ENCODE peak calls at places on chromosomes 13 and 19, in seven cellular contexts. Q is neuronal stem cell, Z is brain microvascular endothelial cell, D is heart right ventricle, O is neural progenitor cell, S is aorta, P is tibial artery. C is an unnamed sample. For H3K36me3, the result is how much of the 10 kb centered on the place peaks cover.

GRCh38 chr13:51945149-51945548 is 66.1 kb downstream of the ATP7B start:
- DNase-seq in P (no peak), D (no peak), S (no peak), Z (no peak), O (no peak), Q (no peak), C (no peak)

GRCh38 chr19:20271215-20271926 is 104.4 kb downstream of the ZNF486 start:
- DNase-seq in P (no peak), S (no peak), Q (no peak), D (no peak), O (no peak), Z (no peak), C (no peak)

GRCh38 chr13:54133721-54134120 is 1105.1 kb downstream of the OLFM4 start:
- DNase-seq in S (no peak), Q (no peak), O (no peak), Z (no peak), D (no peak), P (no peak), C (no peak)

GRCh38 chr13:72651196-72651595 is 76.2 kb downstream of the MZT1 start:
- DNase-seq in P (no peak), D (no peak), Z (peak), O (peak), Q (peak), S (no peak), C (no peak)

GRCh38 chr13:36920612-36921185 is 661 bp upstream of the SMAD9 start:
- DNase-seq in P (no peak), Q (no peak), O (peak), D (no peak), Z (no peak), S (no peak), C (no peak)

GRCh38 chr19:1455336-1456120 is 5.6 kb downstream of the APC2 start:
- DNase-seq in Q (no peak), Z (peak), P (no peak), D (no peak), S (no peak), O (peak), C (peak)

GRCh38 chr19:10292789-10293636 is 3.3 kb downstream of the ICAM5 start:
- DNase-seq in O (peak), D (no peak), Q (no peak), S (no peak), Z (no peak), P (no peak), C (no peak)

GRCh38 chr13:63297162-63297561 is 1881.5 kb upstream of the PCDH20 start:
- DNase-seq in O (no peak), Q (no peak), Z (no peak), P (no peak), D (no peak), S (no peak), C (no peak)

GRCh38 chr13:46622013-46622917 is 69.3 kb downstream of the LRCH1 start:
- DNase-seq in Z (no peak), O (no peak), Q (no peak), S (no peak), P (no peak), D (no peak), C (no peak)

GRCh38 chr19:18856385-18857126 is 24.8 kb downstream of the UPF1 start:
- DNase-seq in Z (peak), D (no peak), Q (no peak), O (peak), S (no peak), P (no peak), C (no peak)

GRCh38 chr13:27379694-27380596 is 44.5 kb upstream of the GTF3A start:
- DNase-seq in S (peak), P (peak), Q (peak), O (peak), D (peak), Z (peak), C (no peak)

GRCh38 chr13:24050292-24050711 is 110.2 kb upstream of the SPATA13 start:
- DNase-seq in Q (no peak), S (peak), Z (peak), O (no peak), P (peak), D (peak), C (peak)

GRCh38 chr13:70034280-70034679 is 73.3 kb upstream of the ATXN8OS start:
- DNase-seq in Z (no peak), O (no peak), Q (no peak), D (no peak), S (no peak), P (no peak), C (no peak)

GRCh38 chr13:94858856-94859811 is 146.8 kb upstream of the SOX21 start:
- DNase-seq in Q (no peak), Z (peak), S (peak), P (peak), D (peak), O (peak), C (no peak)

GRCh38 chr19:1396019-1396767 is 5.1 kb downstream of the GAMT start:
- DNase-seq in S (no peak), P (no peak), Z (no peak), Q (no peak), O (no peak), D (no peak), C (no peak)

GRCh38 chr13:83162493-83162892 is 719.8 kb downstream of the SLITRK1 start:
- DNase-seq in Q (no peak), P (no peak), Z (no peak), O (peak), S (no peak), D (no peak), C (no peak)

GRCh38 chr13:98443800-98444325 is 133.0 kb downstream of the STK24 start:
- DNase-seq in D (no peak), P (no peak), S (no peak), O (no peak), Z (no peak), Q (no peak), C (no peak)

GRCh38 chr13:91381371-91381770 is 17.1 kb upstream of the GPC5 start:
- DNase-seq in Z (peak), Q (no peak), D (no peak), P (no peak), S (no peak), O (peak), C (no peak)

GRCh38 chr19:17183858-17184271 is 31.3 kb upstream of the USE1 start:
- DNase-seq in D (no peak), Z (no peak), P (no peak), S (no peak), Q (no peak), O (no peak), C (no peak)

GRCh38 chr13:25253702-25254101 is 33.6 kb downstream of the MTMR6 start:
- DNase-seq in Q (no peak), P (no peak), D (no peak), S (no peak), Z (no peak), O (no peak), C (no peak)

GRCh38 chr19:19074172-19074905 is 10.5 kb downstream of the SLC25A42 start:
- DNase-seq in Q (no peak), O (no peak), D (no peak), P (no peak), S (no peak), Z (no peak), C (no peak)

GRCh38 chr19:30371157-30371845 is 883 bp upstream of the ZNF536 start:
- DNase-seq in P (no peak), D (no peak), Z (no peak), S (no peak), O (no peak), Q (no peak), C (no peak)

GRCh38 chr13:98842858-98843481 is 90.5 kb upstream of the SLC15A1 start:
- DNase-seq in Z (peak), P (peak), S (peak), O (peak), Q (peak), D (peak), C (no peak)

GRCh38 chr13:97300871-97301270 is 78.7 kb downstream of the MBNL2 start:
- DNase-seq in O (no peak), D (no peak), Z (no peak), Q (no peak), S (no peak), P (no peak), C (no peak)

GRCh38 chr13:72025836-72026235 is 158.8 kb upstream of the DACH1 start:
- DNase-seq in O (no peak), D (no peak), P (no peak), Z (no peak), Q (no peak), S (no peak), C (no peak)

GRCh38 chr13:97002581-97002980 is 8.3 kb upstream of the OXGR1 start:
- DNase-seq in Z (peak), S (no peak), D (no peak), P (no peak), O (no peak), Q (no peak), C (no peak)

GRCh38 chr13:111506621-111507020 is 186.2 kb downstream of the TEX29 start:
- DNase-seq in O (no peak), Q (no peak), Z (no peak), S (no peak), P (no peak), D (no peak), C (peak)

GRCh38 chr13:74158028-74158427 is 23.8 kb upstream of the KLF12 start:
- DNase-seq in Z (no peak), P (no peak), S (no peak), D (peak), Q (no peak), O (peak), C (no peak)

GRCh38 chr13:68810660-68811059 is 1297.0 kb upstream of the ATXN8OS start:
- DNase-seq in P (no peak), S (no peak), O (peak), Z (no peak), Q (peak), D (no peak), C (no peak)

GRCh38 chr19:57441979-57442752 is 7.0 kb downstream of the ZNF749 start:
- DNase-seq in P (no peak), Z (no peak), D (no peak), Q (no peak), O (no peak), S (no peak), C (no peak)
- H3K36me3 ChIP-seq in P (half or more), Z (under half), D (under half), Q (half or more), O (under half), S (under half), C (under half)

DNA sequence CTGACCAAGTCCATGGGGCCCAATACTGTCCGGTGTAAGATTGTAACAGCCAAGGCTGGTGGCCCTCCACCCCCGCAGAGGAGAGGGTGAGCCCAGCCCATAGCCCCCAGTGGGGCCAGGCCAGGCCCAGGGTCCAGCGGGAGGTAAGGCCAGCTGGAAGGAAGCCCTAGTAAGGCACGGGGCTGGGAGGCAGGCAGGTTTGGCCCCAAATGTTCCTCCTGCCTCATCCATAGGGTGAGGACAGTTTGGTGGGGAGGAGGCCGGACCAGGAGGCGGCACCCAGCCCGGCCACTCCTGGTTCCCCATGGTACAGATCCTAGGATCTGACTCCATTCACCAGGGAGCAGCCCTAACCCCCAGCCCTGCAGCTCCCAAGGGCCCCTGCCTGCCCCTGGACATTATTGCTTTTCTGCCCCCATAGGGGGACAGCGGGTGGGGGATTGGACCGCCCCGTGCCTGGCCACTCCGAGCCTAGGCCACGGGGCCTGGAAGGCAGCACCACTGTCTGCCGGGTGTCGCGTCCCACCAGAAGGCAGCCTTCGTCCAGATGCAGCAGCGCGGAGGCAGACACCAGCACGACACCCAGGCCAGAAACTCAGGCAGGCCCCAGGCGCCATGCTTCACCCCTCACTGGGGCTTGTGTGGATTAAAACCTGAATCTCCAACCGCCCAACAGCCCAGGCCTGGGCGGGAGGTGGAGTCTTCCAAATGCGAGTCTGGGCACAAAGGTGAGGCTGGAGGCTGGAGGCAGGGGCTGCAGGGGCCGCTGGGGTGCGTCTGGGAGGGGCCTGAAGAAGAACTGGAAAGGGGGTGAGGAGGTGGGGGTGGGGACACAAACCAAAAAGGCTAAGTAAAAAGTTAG is 6.7 kb upstream of the CCNP start:
- DNase-seq in Q (no peak), O (no peak), D (no peak), Z (no peak), S (no peak), P (no peak), C (no peak)
- H3K36me3 ChIP-seq in Q (under half), O (under half), D (under half), Z (under half), S (under half), P (half or more), C (under half)

GRCh38 chr19:24065865-24066604 is 21.0 kb upstream of the ZNF254 start:
- DNase-seq in P (no peak), Z (no peak), Q (no peak), S (no peak), D (no peak), O (no peak), C (no peak)
- H3K36me3 ChIP-seq in P (under half), Z (under half), Q (half or more), S (under half), D (under half), O (under half), C (under half)

DNA sequence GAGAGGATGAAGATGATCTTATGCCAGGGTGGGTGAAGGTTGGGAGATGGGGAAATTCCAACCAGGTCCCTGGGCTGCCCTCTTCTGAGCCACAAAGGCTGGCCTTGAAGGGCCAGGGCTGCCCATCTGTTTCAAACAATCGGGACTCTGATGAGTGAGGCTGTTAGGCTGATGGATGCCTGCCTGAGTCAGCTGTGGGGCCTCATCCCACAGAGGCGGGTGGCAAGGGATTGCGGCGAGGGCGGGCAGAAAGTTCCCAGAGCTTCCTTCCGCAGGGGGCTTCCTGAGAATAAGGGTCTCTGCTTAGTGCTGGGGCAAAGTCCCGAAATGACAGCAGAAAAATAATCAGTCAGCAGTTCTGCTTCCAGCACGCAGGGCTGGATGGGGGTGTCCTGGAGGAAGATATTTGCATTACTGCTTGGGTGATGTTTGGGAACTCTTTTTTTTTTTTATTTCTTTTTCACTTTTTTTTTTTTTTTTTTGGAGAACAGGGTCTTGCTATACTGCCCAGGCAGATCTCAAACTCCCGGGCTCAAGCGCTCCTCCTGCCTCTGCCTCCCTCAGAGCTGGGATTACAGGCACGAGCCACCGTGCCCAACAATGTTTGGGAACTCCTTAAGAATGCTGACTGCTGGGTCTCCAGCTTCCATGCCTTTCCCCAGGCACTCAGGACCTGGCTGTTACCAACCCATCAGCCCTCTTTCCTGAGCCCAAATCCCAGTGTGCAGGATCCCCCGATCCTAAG is 14.1 kb downstream of the SH3GL1 start:
- DNase-seq in D (no peak), Q (no peak), Z (no peak), O (no peak), S (no peak), P (no peak), C (no peak)
- H3K36me3 ChIP-seq in D (under half), Q (under half), Z (under half), O (under half), S (under half), P (under half), C (under half)

GRCh38 chr19:47371269-47371668 is 22.2 kb downstream of the DHX34 start:
- DNase-seq in P (no peak), S (no peak), Q (no peak), O (no peak), D (no peak), Z (no peak), C (no peak)
- H3K36me3 ChIP-seq in P (half or more), S (under half), Q (half or more), O (under half), D (half or more), Z (under half), C (under half)

GRCh38 chr13:30698488-30699005 is 36.8 kb upstream of the ALOX5AP start:
- DNase-seq in S (no peak), Z (no peak), P (peak), D (no peak), Q (no peak), O (no peak), C (no peak)

GRCh38 chr13:30698023-30698422 is 37.3 kb upstream of the ALOX5AP start:
- DNase-seq in P (peak), Q (no peak), S (no peak), D (no peak), Z (peak), O (no peak), C (no peak)

GRCh38 chr13:30700364-30700763 is 35.0 kb upstream of the ALOX5AP start:
- DNase-seq in D (no peak), P (no peak), O (no peak), Z (no peak), Q (no peak), S (no peak), C (no peak)

GRCh38 chr13:30696278-30697176 is 38.8 kb upstream of the ALOX5AP start:
- DNase-seq in S (peak), D (no peak), O (no peak), Z (no peak), P (peak), Q (no peak), C (no peak)

DNA sequence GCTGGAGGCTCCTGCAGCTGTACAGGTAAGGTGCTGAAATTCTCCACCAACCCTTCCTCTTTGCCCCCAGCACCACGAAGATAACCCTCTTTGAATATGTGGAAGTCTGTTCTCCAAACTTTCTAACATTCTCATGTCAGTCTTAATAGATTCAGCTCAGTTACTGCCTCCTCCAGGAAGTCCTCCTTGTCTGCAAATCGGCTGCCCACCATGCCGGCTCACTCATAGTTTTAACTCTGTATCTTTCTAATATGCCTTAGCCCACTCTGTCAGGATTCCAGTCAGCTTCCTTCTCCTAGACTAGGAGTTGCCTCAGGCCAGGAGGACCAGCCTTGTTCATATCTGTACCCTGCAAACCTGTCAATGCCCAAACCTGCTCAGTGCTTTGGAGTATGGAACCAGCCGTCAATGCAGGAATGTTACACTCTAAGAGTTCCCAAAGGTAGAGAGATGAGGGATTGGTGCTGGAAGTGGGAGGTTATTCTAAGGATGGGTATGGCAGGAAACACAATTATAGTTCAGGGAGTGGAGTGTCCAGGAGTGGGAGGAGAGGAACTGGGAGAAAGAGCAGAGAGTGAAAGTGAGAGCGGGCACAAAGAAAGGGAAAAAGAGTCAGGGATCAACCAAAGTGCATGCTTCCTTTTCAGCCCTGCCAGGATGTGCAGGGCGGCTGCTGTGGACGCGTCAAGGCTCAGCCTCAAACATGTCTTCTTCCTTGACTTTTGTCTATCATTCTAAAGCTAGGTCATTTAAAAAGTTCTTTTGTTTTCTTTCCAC is 38.0 kb upstream of the ALOX5AP start:
- DNase-seq in O (no peak), S (no peak), Q (no peak), Z (no peak), D (no peak), P (peak), C (no peak)
- H3K36me3 ChIP-seq in O (under half), S (under half), Q (under half), Z (under half), D (under half), P (under half), C (under half)

DNA sequence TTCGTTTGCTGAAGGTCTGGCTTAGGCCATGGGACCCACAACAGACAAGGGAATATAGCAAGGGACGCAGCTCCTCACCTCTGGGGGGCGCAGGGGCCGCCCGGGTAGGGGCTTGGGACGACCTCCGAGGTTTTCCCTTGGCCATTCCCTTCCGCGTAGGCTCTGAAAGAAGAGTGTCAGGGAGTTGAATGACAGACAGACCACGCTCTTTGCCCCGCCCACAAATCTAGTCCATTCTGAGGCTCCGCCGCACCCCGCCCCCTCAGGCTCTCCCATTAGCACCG is 11.4 kb upstream of the ZNF414 start:
- DNase-seq in S (no peak), Z (no peak), O (no peak), Q (peak), D (no peak), P (no peak), C (no peak)
- H3K36me3 ChIP-seq in S (under half), Z (under half), O (under half), Q (under half), D (under half), P (under half), C (under half)

GRCh38 chr19:13115936-13116281 is 631 bp downstream of the TRMT1 start:
- DNase-seq in S (no peak), D (no peak), Z (no peak), Q (no peak), P (no peak), O (peak), C (no peak)

GRCh38 chr19:13110099-13110610 is 6.4 kb downstream of the TRMT1 start:
- DNase-seq in O (no peak), D (no peak), S (no peak), Q (no peak), Z (no peak), P (no peak), C (no peak)

GRCh38 chr19:13116282-13117175 is at the start of gene TRMT1:
- DNase-seq in P (peak), S (peak), Z (peak), O (peak), D (peak), Q (peak), C (peak)

GRCh38 chr19:13109361-13110098 is 6.9 kb upstream of the LYL1 start:
- DNase-seq in S (peak), Z (no peak), Q (no peak), D (no peak), O (no peak), P (no peak), C (no peak)

GRCh38 chr19:13112555-13112954 is 4.0 kb downstream of the TRMT1 start:
- DNase-seq in Z (no peak), S (no peak), D (no peak), P (no peak), Q (no peak), O (no peak), C (no peak)
- H3K36me3 ChIP-seq in Z (under half), S (under half), D (under half), P (under half), Q (under half), O (under half), C (under half)